ENCODE peak calls at places on chromosomes 16 and 17, in five cellular contexts. Q is breast epithelium; L is aorta; U is WERI-Rb-1; M is CD8-positive, alpha-beta memory T cell. I is an unnamed sample.

GRCh38 chr17:59620518-59621259 is 994 bp downstream of the CLTC start:
- DNase-seq in Q (no peak), L (no peak), U (peak), M (peak), I (no peak)

GRCh38 chr17:67125924-67126323 is 81.6 kb downstream of the CACNG1 start:
- DNase-seq in Q (no peak), L (no peak), U (no peak), M (no peak), I (no peak)

GRCh38 chr16:30997887-30998711 is 12.3 kb downstream of the STX1B start:
- DNase-seq in Q (no peak), L (peak), U (no peak), M (no peak), I (no peak)

GRCh38 chr16:20676268-20676828 is 21.1 kb downstream of the ACSM1 start:
- DNase-seq in Q (no peak), L (no peak), U (peak), M (no peak), I (no peak)

GRCh38 chr16:66364117-66364958 is 2.2 kb upstream of the CDH5 start:
- DNase-seq in Q (peak), L (no peak), U (peak), M (no peak), I (no peak)

GRCh38 chr17:64393000-64393402 is 2.3 kb upstream of the PECAM1 start:
- DNase-seq in Q (no peak), L (peak), U (no peak), M (peak), I (no peak)

GRCh38 chr16:87094246-87094865 is 222.8 kb downstream of the C16orf95 start:
- DNase-seq in Q (no peak), L (no peak), U (no peak), M (no peak), I (no peak)

GRCh38 chr17:5555254-5555653 is 29.1 kb downstream of the NLRP1 start:
- DNase-seq in Q (no peak), L (no peak), U (peak), M (no peak), I (peak)

GRCh38 chr16:673399-673991 is 2.0 kb upstream of the RHBDL1 start:
- DNase-seq in Q (no peak), L (no peak), U (no peak), M (no peak), I (no peak)

GRCh38 chr17:50903604-50904521 is 37.7 kb upstream of the TOB1 start:
- DNase-seq in Q (no peak), L (no peak), U (no peak), M (peak), I (no peak)

GRCh38 chr16:50373345-50373701 is 4.5 kb upstream of the BRD7 start:
- DNase-seq in Q (no peak), L (no peak), U (no peak), M (no peak), I (no peak)

GRCh38 chr17:50148226-50149098 is 2.0 kb downstream of the PPP1R9B start:
- DNase-seq in Q (peak), L (peak), U (no peak), M (peak), I (peak)

GRCh38 chr17:30808785-30809286 is 15.7 kb downstream of the CRLF3 start:
- DNase-seq in Q (no peak), L (no peak), U (no peak), M (peak), I (no peak)

GRCh38 chr17:39209317-39210092 is 9.4 kb downstream of the RPL19 start:
- DNase-seq in Q (peak), L (peak), U (no peak), M (peak), I (no peak)

GRCh38 chr16:78957328-78958100 is 643.0 kb downstream of the MAF start:
- DNase-seq in Q (no peak), L (no peak), U (no peak), M (no peak), I (no peak)

GRCh38 chr16:30740364-30741251 is 7.6 kb upstream of the PHKG2 start:
- DNase-seq in Q (peak), L (peak), U (no peak), M (no peak), I (peak)

GRCh38 chr16:4994719-4995434 is 36.7 kb downstream of the SEC14L5 start:
- DNase-seq in Q (no peak), L (peak), U (no peak), M (no peak), I (no peak)

GRCh38 chr17:78137392-78138203 is 7.0 kb downstream of the TMC8 start:
- DNase-seq in Q (no peak), L (no peak), U (peak), M (peak), I (no peak)

GRCh38 chr17:43517615-43518386 is 28.3 kb downstream of the ETV4 start:
- DNase-seq in Q (no peak), L (no peak), U (no peak), M (no peak), I (no peak)

GRCh38 chr17:59826741-59827453 is 65.8 kb downstream of the TUBD1 start:
- DNase-seq in Q (no peak), L (no peak), U (no peak), M (no peak), I (no peak)

GRCh38 chr16:34054969-34055368 is 595.6 kb downstream of the TP53TG3F start:
- DNase-seq in Q (no peak), L (no peak), U (no peak), M (no peak), I (no peak)

GRCh38 chr16:90023078-90023447 is 3.8 kb upstream of the DBNDD1 start:
- DNase-seq in Q (no peak), L (no peak), U (no peak), M (no peak), I (no peak)

GRCh38 chr16:50259334-50260205 is 6.8 kb upstream of the ADCY7 start:
- DNase-seq in Q (no peak), L (peak), U (peak), M (no peak), I (no peak)

GRCh38 chr17:29178750-29179231 is 1.4 kb downstream of the MYO18A start:
- DNase-seq in Q (no peak), L (no peak), U (no peak), M (no peak), I (peak)

GRCh38 chr17:29181226-29181625 is 1.0 kb upstream of the MYO18A start:
- DNase-seq in Q (no peak), L (no peak), U (no peak), M (no peak), I (peak)

GRCh38 chr17:29180788-29181160 is 576 bp upstream of the MYO18A start:
- DNase-seq in Q (no peak), L (no peak), U (no peak), M (no peak), I (no peak)

GRCh38 chr17:29179232-29180036 is 764 bp downstream of the MYO18A start:
- DNase-seq in Q (peak), L (no peak), U (peak), M (no peak), I (peak)

DNA sequence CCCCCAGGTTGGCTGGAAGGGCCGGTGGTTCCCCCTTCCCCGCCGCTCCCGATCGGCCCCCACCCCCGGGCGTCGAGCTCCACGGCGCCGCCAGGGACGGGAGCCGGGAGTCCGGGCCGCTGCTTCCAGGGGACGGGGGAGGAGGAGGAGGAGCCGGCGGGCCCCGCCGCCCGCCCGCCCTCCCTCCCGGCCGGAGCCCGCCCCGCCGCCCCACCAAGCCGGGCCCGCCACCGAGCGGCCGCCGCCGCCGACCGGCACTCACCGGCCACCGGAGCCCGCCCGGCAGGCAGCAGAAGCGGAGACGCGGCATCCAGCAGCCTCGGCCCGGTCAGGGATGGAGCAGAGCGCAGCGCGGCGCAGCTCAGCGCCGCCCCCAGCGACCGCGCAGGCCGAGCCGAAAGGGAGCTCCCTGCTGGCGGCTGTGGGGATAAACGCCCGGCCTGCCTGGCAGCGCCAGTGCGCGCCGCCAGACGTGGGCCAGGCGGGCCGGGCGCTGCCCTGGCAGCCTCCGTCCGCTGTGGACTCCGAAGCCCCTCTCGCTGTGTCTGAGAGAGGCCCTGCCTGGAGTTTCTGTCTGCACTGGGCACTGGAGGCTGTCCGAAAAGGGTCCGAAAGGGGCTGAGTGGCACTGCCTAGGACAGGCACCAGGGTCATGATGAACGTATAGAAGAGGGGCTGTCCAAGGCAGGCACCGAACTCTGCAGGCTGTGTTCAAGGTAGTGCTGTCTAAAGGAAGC is at the start of gene MYO18A:
- DNase-seq in Q (peak), L (peak), U (peak), M (peak), I (peak)
- H3K27ac ChIP-seq in Q (peak), L (peak), U (peak), M (peak), I (peak)

GRCh38 chr17:47998044-47998443 is 27.1 kb downstream of the CDK5RAP3 start:
- DNase-seq in Q (no peak), L (no peak), U (peak), M (no peak), I (no peak)
- H3K27ac ChIP-seq in Q (no peak), L (no peak), U (peak), M (no peak), I (no peak)

DNA sequence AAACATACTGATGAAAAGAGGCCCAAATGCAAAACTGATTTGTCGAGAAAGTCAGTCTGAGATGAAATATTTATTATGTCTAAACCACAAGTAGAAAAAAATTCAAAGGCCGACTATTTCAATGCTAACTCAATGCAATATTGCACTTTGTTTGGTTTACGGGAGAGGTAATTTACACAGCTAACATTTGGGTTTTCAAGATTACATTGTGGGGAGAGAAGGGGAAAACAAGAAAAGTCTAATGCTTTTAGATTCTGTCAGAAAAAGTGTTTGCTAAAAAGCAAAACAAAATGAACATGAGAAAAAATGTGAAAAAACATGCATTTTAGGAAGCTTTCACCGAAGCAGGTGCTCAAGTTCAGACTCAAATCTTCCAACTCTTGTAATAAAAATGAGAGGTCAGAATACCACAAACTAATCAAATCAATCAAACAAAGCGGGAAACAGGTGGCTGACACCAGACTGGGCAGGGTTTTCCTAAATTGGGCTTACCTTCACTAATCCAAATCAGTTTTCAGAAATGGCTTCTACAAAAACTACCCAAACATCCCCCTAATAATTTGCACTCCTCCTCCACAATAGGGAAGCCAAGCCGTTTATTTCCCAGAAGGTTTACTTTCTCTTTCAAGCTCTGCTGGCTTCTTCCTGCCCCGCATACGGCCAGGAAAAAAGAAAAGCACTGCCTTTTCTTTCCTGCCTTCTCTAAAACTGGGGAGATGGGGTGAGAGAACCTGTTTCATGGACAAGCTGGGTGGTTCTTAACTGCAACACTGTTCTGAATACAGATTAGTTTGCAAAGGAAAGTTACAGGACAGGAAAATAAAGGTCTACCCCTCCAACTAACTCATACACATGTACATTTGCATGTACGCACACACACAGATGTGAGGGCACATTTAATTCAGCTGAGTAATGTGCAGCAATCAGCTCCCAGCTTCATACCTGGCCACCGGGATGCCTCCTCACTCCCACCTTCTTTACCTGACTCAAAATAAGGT is 9.3 kb downstream of the STAT3 start:
- DNase-seq in Q (no peak), L (no peak), U (no peak), M (no peak), I (no peak)
- H3K27ac ChIP-seq in Q (peak), L (peak), U (no peak), M (peak), I (peak)

DNA sequence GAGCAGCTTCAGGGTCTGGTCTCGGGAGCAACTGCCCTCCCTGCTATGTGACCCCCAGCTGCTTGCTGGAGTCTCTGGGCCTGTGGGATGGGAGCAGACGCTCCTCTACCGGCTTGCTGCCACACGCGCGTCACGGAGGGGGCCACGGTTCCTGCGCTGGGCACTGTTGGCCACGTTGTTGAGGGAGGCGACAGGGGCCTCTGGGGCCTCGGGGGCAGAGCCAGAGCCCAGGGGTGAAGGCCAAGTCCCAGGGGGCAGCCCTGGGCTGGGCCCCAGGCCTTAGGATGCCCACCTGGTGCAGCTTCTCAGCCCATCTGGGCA is 56.6 kb downstream of the ZFPM1 start:
- DNase-seq in Q (no peak), L (no peak), U (no peak), M (no peak), I (no peak)
- H3K27ac ChIP-seq in Q (peak), L (no peak), U (no peak), M (no peak), I (peak)

DNA sequence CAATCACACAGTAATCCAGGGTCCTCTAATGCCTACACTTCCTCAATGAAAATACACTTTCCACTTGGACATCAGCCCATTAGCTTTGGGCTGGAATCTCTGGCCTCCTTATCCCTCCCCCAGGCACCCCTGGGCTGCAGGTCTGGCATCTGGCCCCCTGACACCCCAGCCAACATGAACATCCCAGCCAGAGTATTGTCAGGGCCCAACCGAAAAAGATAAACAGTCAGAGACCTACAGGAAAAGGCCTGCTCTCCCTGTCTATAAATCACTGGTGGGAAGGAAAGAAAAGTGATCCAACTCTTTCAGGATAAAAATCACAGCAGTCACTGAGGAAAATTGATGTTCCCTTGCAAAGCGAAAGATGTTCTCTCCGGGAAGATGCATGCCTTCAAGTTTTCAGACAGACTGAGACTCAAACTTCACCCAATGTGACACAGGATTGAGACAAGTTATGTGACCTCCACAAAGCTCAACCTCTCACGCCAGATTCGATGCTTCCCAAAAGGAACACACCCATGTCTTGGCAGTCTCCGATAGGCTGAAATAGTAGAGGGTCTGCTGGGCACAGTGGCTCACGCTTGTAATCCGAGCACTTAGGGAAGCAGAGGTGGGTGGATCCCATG is 22.3 kb downstream of the ZFHX3 start:
- DNase-seq in Q (no peak), L (no peak), U (no peak), M (no peak), I (no peak)
- H3K27ac ChIP-seq in Q (peak), L (peak), U (no peak), M (no peak), I (no peak)

GRCh38 chr17:82923366-82924113 is 83.7 kb upstream of the ZNF750 start:
- DNase-seq in Q (no peak), L (peak), U (no peak), M (no peak), I (no peak)
- H3K27ac ChIP-seq in Q (no peak), L (no peak), U (no peak), M (no peak), I (no peak)

DNA sequence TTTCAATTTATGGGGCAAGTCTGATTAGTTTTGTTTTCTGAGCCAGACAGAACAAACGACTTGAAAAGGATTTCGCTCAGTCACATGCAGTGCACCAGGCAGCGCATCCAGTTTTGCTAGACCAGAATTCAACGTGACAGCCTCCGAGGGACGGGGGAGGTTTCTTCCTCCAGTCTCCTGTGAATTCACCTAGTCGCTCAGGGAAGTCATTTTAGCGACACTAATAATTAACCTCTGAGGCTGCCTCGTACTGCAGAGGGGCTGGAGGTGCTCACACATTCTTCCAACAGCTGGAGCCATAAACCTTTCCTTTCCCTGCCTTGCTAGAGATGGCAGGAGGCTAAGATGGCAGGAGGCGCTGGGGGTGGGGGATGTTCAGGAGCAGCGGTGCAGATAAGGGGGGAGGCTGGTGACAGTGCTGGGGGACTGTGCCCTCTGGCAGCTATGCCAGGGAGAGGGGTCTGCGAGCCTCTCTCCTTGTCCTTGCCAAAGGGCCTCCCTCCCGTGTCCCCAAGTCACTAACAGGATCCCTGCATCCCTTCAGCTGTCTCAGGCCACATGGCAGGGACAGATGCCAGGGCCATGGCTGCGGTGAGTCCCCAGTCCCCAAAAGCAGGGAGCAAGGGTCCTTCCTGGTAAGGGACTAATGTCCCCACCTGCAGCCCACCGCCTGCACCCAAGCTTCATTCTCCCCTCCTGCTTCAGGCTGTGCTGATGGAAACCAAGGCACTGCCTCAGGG is 24.1 kb downstream of the MXRA7 start:
- DNase-seq in Q (no peak), L (no peak), U (no peak), M (no peak), I (no peak)
- H3K27ac ChIP-seq in Q (peak), L (peak), U (no peak), M (no peak), I (no peak)

GRCh38 chr16:2468142-2468724 is 2.9 kb upstream of the NTN3 start:
- DNase-seq in Q (no peak), L (no peak), U (no peak), M (no peak), I (no peak)
- H3K27ac ChIP-seq in Q (peak), L (no peak), U (peak), M (no peak), I (no peak)

GRCh38 chr16:85536411-85537330 is 76.5 kb upstream of the GSE1 start:
- DNase-seq in Q (no peak), L (no peak), U (no peak), M (no peak), I (no peak)

GRCh38 chr16:85536073-85536410 is 77.1 kb upstream of the GSE1 start:
- DNase-seq in Q (no peak), L (no peak), U (no peak), M (no peak), I (no peak)

GRCh38 chr16:85535352-85536072 is 77.6 kb upstream of the GSE1 start:
- DNase-seq in Q (no peak), L (no peak), U (peak), M (no peak), I (no peak)

GRCh38 chr16:85532147-85532546 is 81.0 kb upstream of the GSE1 start:
- DNase-seq in Q (no peak), L (no peak), U (no peak), M (no peak), I (no peak)

DNA sequence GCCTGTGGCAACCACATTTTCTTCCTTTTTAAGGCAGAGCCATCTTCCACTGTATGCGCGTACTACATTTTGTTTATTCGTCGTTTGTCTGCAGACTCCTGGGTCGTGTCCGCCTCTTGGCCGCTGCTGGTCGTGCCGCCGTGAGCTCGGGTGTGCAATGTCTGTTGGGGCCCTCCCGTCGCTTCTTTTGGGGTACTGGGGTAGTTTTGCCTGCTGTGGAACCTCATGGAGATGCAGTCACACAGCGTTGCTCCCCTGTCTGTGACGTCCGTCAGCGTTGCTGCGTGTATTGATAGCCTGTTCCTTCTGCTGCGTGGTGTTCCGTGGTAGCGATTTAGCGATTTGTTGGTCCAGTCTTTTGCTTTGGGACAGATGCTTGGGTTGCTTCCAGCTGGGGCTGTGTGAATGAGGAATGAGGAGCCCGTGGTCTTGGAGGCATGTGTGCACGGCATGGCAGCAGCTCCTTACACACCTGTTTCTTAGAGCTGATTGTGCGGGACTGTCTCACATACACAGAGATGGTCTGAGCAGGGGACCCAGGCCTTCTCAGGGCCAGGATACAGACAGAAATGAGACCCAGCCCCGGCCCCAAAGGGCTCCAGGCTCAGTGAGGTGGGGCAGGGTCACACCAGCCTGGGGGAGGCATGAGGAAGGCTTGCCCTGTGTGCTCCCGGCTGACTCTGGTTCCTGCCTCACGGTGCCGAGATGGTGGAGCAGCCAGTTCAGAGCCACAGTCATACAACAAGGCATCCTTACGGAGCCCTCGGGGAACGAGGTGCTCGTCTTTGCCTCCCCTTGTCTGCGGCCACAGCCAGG is 78.4 kb upstream of the GSE1 start:
- DNase-seq in Q (no peak), L (no peak), U (no peak), M (no peak), I (no peak)
- H3K27ac ChIP-seq in Q (no peak), L (no peak), U (peak), M (peak), I (no peak)

I was measured in epithelial cell of prostate.